ENCODE peak calls at places on chromosomes 7 and 10, in four cellular contexts. S, Z, B and J are unnamed samples.

GRCh38 chr10:86446424-86446823 is 75.2 kb downstream of the WAPL start:
- DNase-seq in Z (no peak), S (no peak), B (peak), J (no peak)

GRCh38 chr10:75143353-75143752 is 31.9 kb downstream of the SAMD8 start:
- DNase-seq in Z (no peak), S (no peak), B (peak), J (peak)

GRCh38 chr10:15419279-15419874 is 48.3 kb upstream of the FAM171A1 start:
- DNase-seq in S (peak), Z (peak), B (peak), J (peak)

GRCh38 chr7:92695308-92696261 is 105.4 kb upstream of the FAM133B start:
- DNase-seq in S (peak), B (peak), Z (peak), J (peak)

GRCh38 chr10:123808873-123809272 is 82.7 kb downstream of the CPXM2 start:
- DNase-seq in S (peak), Z (no peak), B (peak), J (peak)

GRCh38 chr10:132265878-132266496 is 41.8 kb downstream of the STK32C start:
- DNase-seq in Z (no peak), B (peak), S (no peak), J (peak)

GRCh38 chr7:31271641-31272405 is 68.7 kb downstream of the NEUROD6 start:
- DNase-seq in S (no peak), Z (no peak), B (no peak), J (no peak)

GRCh38 chr10:50885097-50885859 is at the start of gene A1CF:
- DNase-seq in S (no peak), B (no peak), Z (peak), J (no peak)

GRCh38 chr10:68562666-68563522 is 2.8 kb downstream of the TET1 start:
- DNase-seq in B (peak), S (no peak), Z (peak), J (peak)

GRCh38 chr7:4713183-4713784 is 31.2 kb downstream of the FOXK1 start:
- DNase-seq in S (no peak), Z (peak), B (no peak), J (peak)

GRCh38 chr10:23530079-23530478 is 91.2 kb downstream of the OTUD1 start:
- DNase-seq in Z (no peak), S (no peak), B (peak), J (peak)

GRCh38 chr10:124035928-124036558 is 57.4 kb downstream of the CHST15 start:
- DNase-seq in Z (peak), S (peak), B (no peak), J (no peak)

GRCh38 chr7:90320801-90321494 is at the start of gene FAM237B:
- DNase-seq in S (peak), Z (no peak), B (peak), J (peak)

GRCh38 chr10:114930320-114930719 is 7.7 kb upstream of the TRUB1 start:
- DNase-seq in Z (no peak), S (no peak), B (no peak), J (peak)

GRCh38 chr10:21526952-21527633 is 1.6 kb upstream of the SKIDA1 start:
- DNase-seq in Z (peak), B (peak), S (peak), J (peak)

GRCh38 chr10:21523557-21524008 is 1.9 kb downstream of the SKIDA1 start:
- DNase-seq in S (no peak), B (no peak), Z (no peak), J (peak)

GRCh38 chr10:127715782-127716378 is 21.1 kb upstream of the FOXI2 start:
- DNase-seq in B (peak), Z (no peak), S (peak), J (peak)

GRCh38 chr7:50207251-50207564 is 97.3 kb upstream of the IKZF1 start:
- DNase-seq in S (no peak), B (no peak), Z (no peak), J (no peak)

GRCh38 chr10:32909461-32909860 is 48.6 kb downstream of the ITGB1 start:
- DNase-seq in B (no peak), S (no peak), Z (no peak), J (peak)

GRCh38 chr7:7761340-7761973 is 43.0 kb upstream of the RPA3 start:
- DNase-seq in B (peak), S (peak), Z (no peak), J (peak)

GRCh38 chr7:138030679-138031351 is 28.9 kb upstream of the CREB3L2 start:
- DNase-seq in B (no peak), S (no peak), Z (no peak), J (no peak)

DNA sequence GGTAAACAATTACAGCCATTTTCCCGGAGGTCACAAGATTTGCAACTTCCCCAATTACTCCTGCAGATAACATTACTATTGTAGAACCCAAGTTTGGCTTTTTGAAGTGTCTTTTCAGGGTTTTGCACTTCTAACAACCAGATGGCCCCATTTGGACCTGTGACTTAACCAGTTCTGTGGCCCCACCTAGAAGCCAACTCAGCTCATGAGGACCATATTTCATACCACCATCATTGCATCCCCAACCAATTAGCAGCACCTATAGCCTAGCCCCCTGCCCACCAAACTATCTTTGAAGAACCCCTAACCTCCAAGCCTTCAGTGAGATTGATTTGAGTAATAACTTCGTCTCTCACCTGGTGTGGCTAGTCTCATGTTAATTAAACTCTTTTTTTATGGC is 51.3 kb upstream of the WDR11 start:
- DNase-seq in S (no peak), Z (no peak), B (no peak), J (no peak)
- TF ChIP-seq CTCF in S (no peak), Z (no peak), B (no peak), J (no peak)

GRCh38 chr7:149850007-149850594 is 11.9 kb downstream of the ZNF862 start:
- DNase-seq in B (no peak), Z (no peak), S (no peak), J (no peak)
- TF ChIP-seq CTCF in B (no peak), Z (no peak), S (no peak), J (no peak)

DNA sequence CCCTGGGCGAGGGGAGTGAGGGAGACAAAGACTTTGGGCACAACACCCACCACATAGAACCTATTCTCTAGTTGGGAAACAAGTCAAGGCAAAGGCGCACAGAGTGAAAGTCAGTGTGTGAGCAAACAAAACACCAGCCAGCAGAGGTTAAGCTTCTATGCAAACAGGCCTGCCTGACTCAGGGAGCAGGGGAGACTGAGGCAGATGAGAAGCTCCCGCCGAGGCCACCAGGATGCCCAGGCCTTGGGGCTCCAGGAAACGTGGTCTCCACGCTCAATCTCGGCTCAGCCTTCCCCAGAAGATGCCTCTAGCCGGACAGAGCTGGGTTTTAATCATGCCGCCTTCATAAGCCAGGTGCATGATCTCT is 74.1 kb upstream of the KCNMA1 start:
- DNase-seq in S (no peak), Z (no peak), B (no peak), J (no peak)
- TF ChIP-seq CTCF in S (peak), Z (no peak), B (no peak), J (no peak)

GRCh38 chr7:26200113-26200443 is 468 bp downstream of the HNRNPA2B1 start:
- DNase-seq in S (peak), B (no peak), Z (peak), J (peak)

GRCh38 chr7:26202019-26202985 is 757 bp downstream of the CBX3 start:
- DNase-seq in Z (peak), B (no peak), S (peak), J (peak)

GRCh38 chr7:26199301-26200112 is 1.0 kb downstream of the HNRNPA2B1 start:
- DNase-seq in B (peak), Z (peak), S (peak), J (peak)

GRCh38 chr7:26201261-26202018 is at the start of gene CBX3:
- DNase-seq in Z (peak), B (peak), S (peak), J (peak)

DNA sequence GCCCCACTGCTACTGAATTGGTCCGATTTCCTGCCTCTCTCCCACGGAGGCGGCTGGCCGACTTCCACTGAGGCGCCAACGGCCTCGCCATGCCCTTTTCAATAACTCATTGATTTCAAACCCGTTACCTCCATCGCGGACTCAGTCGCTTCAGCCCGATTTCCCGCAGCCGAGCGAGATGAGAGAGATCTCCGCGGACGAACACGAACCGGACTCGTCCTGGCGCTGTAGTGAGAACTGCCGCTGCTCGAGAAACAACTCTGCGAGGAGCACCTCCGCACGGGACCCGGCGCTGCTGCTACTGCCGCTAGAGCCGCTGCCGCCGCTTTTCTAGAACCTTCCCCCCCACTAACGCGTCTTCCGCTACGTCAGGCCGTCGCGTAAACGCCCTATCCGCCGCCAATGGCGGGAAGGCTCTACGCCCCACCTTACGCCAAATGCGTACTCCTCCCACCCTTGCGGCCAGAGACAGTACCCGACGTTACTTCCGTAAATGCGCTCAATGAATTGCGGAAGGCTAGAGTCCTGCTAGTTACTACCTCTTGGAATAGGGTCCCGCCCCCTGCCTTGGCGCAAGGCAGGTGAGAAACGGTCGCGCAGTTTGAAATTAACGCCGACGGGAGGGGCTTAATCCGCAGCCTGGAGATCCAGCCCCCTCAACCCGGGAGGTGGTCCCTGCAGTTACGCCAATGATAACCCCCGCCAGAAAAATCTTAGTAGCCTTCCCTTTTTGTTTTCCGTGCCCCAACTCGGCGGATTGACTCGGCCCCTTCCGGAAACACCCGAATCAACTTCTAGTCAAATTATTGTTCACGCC is at the start of gene HNRNPA2B1:
- DNase-seq in Z (peak), B (peak), S (peak), J (peak)
- TF ChIP-seq CTCF in Z (no peak), B (no peak), S (no peak), J (no peak)

DNA sequence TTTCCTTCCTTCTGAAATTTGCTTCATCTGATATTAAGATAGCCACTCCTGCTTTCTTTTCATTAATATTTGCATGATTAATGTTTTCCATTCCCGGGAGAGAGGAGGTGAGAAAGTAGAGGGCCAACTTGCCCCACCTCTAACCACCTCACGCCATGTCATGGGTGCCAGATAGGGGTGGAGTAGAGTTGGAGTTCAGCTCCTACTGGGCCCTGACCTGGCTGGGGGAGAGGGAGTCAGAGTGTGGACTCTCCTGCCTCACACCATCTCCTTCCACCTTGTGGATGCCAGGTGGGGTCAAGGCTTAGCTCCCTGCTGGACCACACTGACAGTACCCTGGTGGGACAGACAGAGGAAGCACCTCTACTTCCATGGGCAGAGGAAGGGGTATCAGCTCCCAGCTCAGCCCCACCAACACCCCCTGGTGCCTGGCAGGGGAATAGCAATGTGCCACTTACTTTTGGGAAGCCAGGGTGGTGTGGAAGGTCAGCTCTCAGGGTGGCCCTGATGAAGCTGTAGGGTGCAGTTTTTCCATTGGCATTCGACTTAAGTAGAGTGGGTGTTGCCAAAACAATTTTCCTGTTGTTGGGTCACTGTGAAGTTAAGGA is 28.0 kb downstream of the CHST12 start:
- DNase-seq in S (peak), B (no peak), Z (no peak), J (no peak)
- TF ChIP-seq CTCF in S (no peak), B (peak), Z (peak), J (peak)